ENCODE peak calls at places on chromosomes 16 and 17, in nine cellular contexts. H, T, U, O, K, R, D, Z and B are unnamed samples.
A peak's percentile ranks its signal among the peaks of the same experiment; 100 is the strongest.

GRCh38 chr17:14790518-14790917 is 474.6 kb downstream of the PMP22 start:
- DNase-seq in H (peak; percentile 8), D (no peak), R (no peak), U (peak; percentile 15), O (no peak), K (no peak), Z (no peak), T (no peak), B (no peak)

GRCh38 chr16:12089492-12090161 is 113.1 kb downstream of the SNX29 start:
- DNase-seq in U (peak; percentile 30), K (peak; percentile 33), D (no peak), R (peak; percentile 41), O (no peak), H (peak; percentile 21), T (peak; percentile 55), Z (peak; percentile 48), B (peak; percentile 48)

GRCh38 chr17:17820457-17821158 is 16.2 kb downstream of the SREBF1 start:
- DNase-seq in D (no peak), K (no peak), R (no peak), H (no peak), Z (no peak), T (no peak), O (no peak), U (no peak), B (no peak)

GRCh38 chr17:49510059-49510719 is 15.1 kb downstream of the NGFR start:
- DNase-seq in D (no peak), Z (no peak), T (no peak), O (no peak), U (no peak), H (no peak), K (no peak), R (no peak), B (no peak)

GRCh38 chr16:16884451-16884850 is 505.5 kb downstream of the NPIPA7 start:
- DNase-seq in O (no peak), Z (no peak), K (no peak), H (no peak), T (no peak), D (no peak), U (no peak), R (no peak), B (no peak)

GRCh38 chr16:85396879-85397871 is 215.9 kb upstream of the GSE1 start:
- DNase-seq in K (peak; percentile 20), Z (peak; percentile 49), R (peak; percentile 26), U (no peak), O (no peak), T (peak; percentile 55), D (no peak), H (no peak), B (no peak)

GRCh38 chr17:77884019-77884418 is 74.5 kb upstream of the TNRC6C start:
- DNase-seq in R (no peak), U (no peak), D (no peak), Z (no peak), K (no peak), O (peak; percentile 73), T (no peak), H (no peak), B (peak; percentile 42)

GRCh38 chr17:72950236-72950931 is 142.1 kb downstream of the SLC39A11 start:
- DNase-seq in U (no peak), K (no peak), R (no peak), O (no peak), D (no peak), H (no peak), Z (no peak), T (no peak), B (no peak)

GRCh38 chr17:80485846-80486245 is 9.4 kb upstream of the NPTX1 start:
- DNase-seq in O (no peak), R (no peak), Z (no peak), D (no peak), H (no peak), U (no peak), K (no peak), T (no peak), B (no peak)

GRCh38 chr17:55513885-55514590 is 2.8 kb upstream of the SMIM36 start:
- DNase-seq in K (peak; percentile 76), Z (peak; percentile 84), O (peak; percentile 87), H (peak; percentile 74), U (peak; percentile 30), R (peak; percentile 58), T (peak; percentile 39), D (peak; percentile 61), B (no peak)

GRCh38 chr16:50879873-50880695 is 138.2 kb downstream of the CYLD start:
- DNase-seq in Z (no peak), K (no peak), O (peak; percentile 52), H (no peak), D (no peak), R (no peak), U (no peak), T (no peak), B (no peak)

GRCh38 chr17:44972953-44973352 is 4.8 kb upstream of the C1QL1 start:
- DNase-seq in Z (peak; percentile 43), T (no peak), R (no peak), H (no peak), K (no peak), O (no peak), U (no peak), D (no peak), B (no peak)

GRCh38 chr16:87687571-87687910 is 78.2 kb downstream of the KLHDC4 start:
- DNase-seq in Z (no peak), K (no peak), T (no peak), R (no peak), O (no peak), U (no peak), D (no peak), H (no peak), B (no peak)

GRCh38 chr17:77836557-77837041 is 121.9 kb upstream of the TNRC6C start:
- DNase-seq in R (no peak), K (peak; percentile 9), Z (no peak), O (no peak), T (no peak), U (no peak), H (no peak), D (no peak), B (no peak)

GRCh38 chr17:77125432-77125901 is 15.3 kb upstream of the SEC14L1 start:
- DNase-seq in H (no peak), Z (peak; percentile 67), U (peak; percentile 71), K (no peak), T (no peak), O (no peak), D (peak; percentile 97), R (no peak), B (peak; percentile 92)

GRCh38 chr16:71229344-71229743 is 1.2 kb downstream of the HYDIN start:
- DNase-seq in H (no peak), U (no peak), D (no peak), O (no peak), Z (no peak), R (no peak), K (no peak), T (no peak), B (no peak)

DNA sequence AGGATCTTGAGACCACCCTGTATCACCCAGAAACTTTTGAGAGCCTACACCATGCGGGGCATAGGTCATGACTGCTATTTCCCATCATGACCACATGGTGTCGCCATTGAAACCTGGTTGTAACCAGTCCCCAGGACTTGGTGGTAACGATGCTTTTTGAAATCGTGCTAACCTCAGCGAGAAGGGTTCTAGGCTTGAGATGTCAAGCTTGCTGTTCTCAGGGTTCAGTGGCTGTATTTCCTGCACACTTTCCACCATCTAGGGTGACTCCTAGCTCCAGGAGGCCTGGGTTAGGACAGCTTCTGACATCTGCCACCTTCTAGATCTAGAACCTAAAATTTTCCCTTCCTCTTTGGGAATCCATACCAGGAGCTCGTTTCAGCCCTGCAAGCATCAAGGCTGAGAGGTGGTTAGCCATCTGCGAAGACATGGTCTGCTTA is 13.0 kb upstream of the SPNS3 start:
- DNase-seq in O (peak; percentile 76), D (peak; percentile 90), R (no peak), H (peak; percentile 70), Z (peak; percentile 73), U (peak; percentile 36), T (peak; percentile 39), K (peak; percentile 46), B (peak; percentile 45)
- H3K4me3 ChIP-seq in O (no peak overlapping the region), D (no peak overlapping the region), R (no peak overlapping the region), H (no peak overlapping the region), Z (no peak overlapping the region), U (no peak overlapping the region), T (no peak overlapping the region), K (no peak overlapping the region), B (no peak overlapping the region)

GRCh38 chr16:74903095-74903494 is 81.8 kb downstream of the WDR59 start:
- DNase-seq in H (peak; percentile 11), K (no peak), R (no peak), T (no peak), Z (no peak), D (no peak), U (no peak), O (no peak), B (no peak)
- H3K4me3 ChIP-seq in H (no peak overlapping the region), K (no peak overlapping the region), R (no peak overlapping the region), T (no peak overlapping the region), Z (no peak overlapping the region), D (no peak overlapping the region), U (no peak overlapping the region), O (no peak overlapping the region), B (no peak overlapping the region)

GRCh38 chr17:8162232-8162996 is at the start of gene VAMP2:
- DNase-seq in Z (no peak), R (peak; percentile 88), D (peak; percentile 56), K (peak; percentile 73), H (peak; percentile 81), U (no peak), O (no peak), T (peak; percentile 89), B (no peak)

GRCh38 chr17:8166731-8167130 is 4.0 kb upstream of the VAMP2 start:
- DNase-seq in D (no peak), H (no peak), T (peak; percentile 27), R (no peak), Z (no peak), O (no peak), U (no peak), K (no peak), B (no peak)

GRCh38 chr17:8162997-8163977 is 539 bp upstream of the VAMP2 start:
- DNase-seq in H (no peak), O (no peak), U (no peak), Z (no peak), T (peak; percentile 61), R (no peak), D (peak; percentile 46), K (no peak), B (no peak)

GRCh38 chr17:8163978-8164814 is 1.4 kb upstream of the VAMP2 start:
- DNase-seq in Z (no peak), O (peak; percentile 91), D (peak; percentile 48), T (peak; percentile 84), R (peak; percentile 83), K (peak; percentile 79), H (peak; percentile 90), U (no peak), B (no peak)

DNA sequence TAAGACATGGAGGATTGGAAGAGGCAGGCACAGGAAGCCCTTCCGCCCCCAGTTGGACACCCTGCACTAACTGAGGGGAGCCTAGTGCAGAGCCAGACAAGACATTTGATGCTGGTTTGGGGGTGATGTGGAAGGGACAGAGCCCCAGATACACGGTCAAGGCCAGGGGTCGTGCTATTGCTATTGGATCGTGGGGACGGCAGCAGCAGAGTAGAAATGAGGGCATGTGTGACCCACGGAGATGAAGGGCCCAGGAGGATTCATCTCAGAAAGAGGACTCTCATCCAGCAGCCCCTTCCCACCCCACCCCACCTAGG is 2.0 kb upstream of the VAMP2 start:
- DNase-seq in K (no peak), T (no peak), H (no peak), O (no peak), D (no peak), R (no peak), U (no peak), Z (no peak), B (no peak)
- H3K4me3 ChIP-seq in K (no peak overlapping the region), T (no peak overlapping the region), H (peak overlapping the region; percentile 20), O (no peak overlapping the region), D (no peak overlapping the region), R (no peak overlapping the region), U (no peak overlapping the region), Z (peak overlapping the region; percentile 99), B (no peak overlapping the region)

GRCh38 chr17:28325221-28325620 is 6.2 kb downstream of the TMEM97 start:
- DNase-seq in O (no peak), R (no peak), D (no peak), H (no peak), K (no peak), U (no peak), T (no peak), Z (no peak), B (no peak)
- H3K4me3 ChIP-seq in O (no peak overlapping the region), R (no peak overlapping the region), D (no peak overlapping the region), H (no peak overlapping the region), K (no peak overlapping the region), U (no peak overlapping the region), T (no peak overlapping the region), Z (no peak overlapping the region), B (no peak overlapping the region)